ENCODE peak calls at places on chromosomes 7 and 10, in nine cellular contexts. One of them, this sample, is unnamed.

GRCh38 chr7:137007001-137007725 is 138.7 kb downstream of the CHRM2 start:
- DNase-seq in skeletal muscle cell: no peak
- DNase-seq in adrenal gland: no peak
- DNase-seq in AG04450: no peak
- DNase-seq in CD8-positive, alpha-beta T cell: no peak
- DNase-seq in brain microvascular endothelial cell: peak; percentile 21
- DNase-seq in suprapubic skin: no peak
- DNase-seq in foreskin fibroblast: no peak
- DNase-seq in GM12865: no peak
- DNase-seq in this sample: peak; percentile 10

GRCh38 chr10:35498693-35499092 is 106.4 kb upstream of the GJD4 start:
- DNase-seq in skeletal muscle cell: no peak
- DNase-seq in adrenal gland: no peak
- DNase-seq in AG04450: no peak
- DNase-seq in CD8-positive, alpha-beta T cell: no peak
- DNase-seq in brain microvascular endothelial cell: no peak
- DNase-seq in suprapubic skin: no peak
- DNase-seq in foreskin fibroblast: no peak
- DNase-seq in GM12865: peak; percentile 16
- DNase-seq in this sample: no peak

GRCh38 chr10:48296699-48297098 is 9.8 kb upstream of the MAPK8 start:
- DNase-seq in skeletal muscle cell: no peak
- DNase-seq in adrenal gland: no peak
- DNase-seq in AG04450: no peak
- DNase-seq in CD8-positive, alpha-beta T cell: no peak
- DNase-seq in brain microvascular endothelial cell: no peak
- DNase-seq in suprapubic skin: no peak
- DNase-seq in foreskin fibroblast: no peak
- DNase-seq in GM12865: no peak
- DNase-seq in this sample: no peak

GRCh38 chr7:147296986-147297385 is 1180.4 kb downstream of the CNTNAP2 start:
- DNase-seq in skeletal muscle cell: no peak
- DNase-seq in adrenal gland: no peak
- DNase-seq in AG04450: no peak
- DNase-seq in CD8-positive, alpha-beta T cell: no peak
- DNase-seq in brain microvascular endothelial cell: no peak
- DNase-seq in suprapubic skin: no peak
- DNase-seq in foreskin fibroblast: no peak
- DNase-seq in GM12865: no peak
- DNase-seq in this sample: no peak

GRCh38 chr10:11026761-11027160 is 9.1 kb downstream of the CELF2 start:
- DNase-seq in skeletal muscle cell: no peak
- DNase-seq in adrenal gland: no peak
- DNase-seq in AG04450: no peak
- DNase-seq in CD8-positive, alpha-beta T cell: no peak
- DNase-seq in brain microvascular endothelial cell: no peak
- DNase-seq in suprapubic skin: no peak
- DNase-seq in foreskin fibroblast: no peak
- DNase-seq in GM12865: no peak
- DNase-seq in this sample: peak; percentile 57

GRCh38 chr7:119377-120163 is 72.8 kb upstream of the FAM20C start:
- DNase-seq in skeletal muscle cell: no peak
- DNase-seq in adrenal gland: no peak
- DNase-seq in AG04450: no peak
- DNase-seq in CD8-positive, alpha-beta T cell: no peak
- DNase-seq in brain microvascular endothelial cell: peak; percentile 18
- DNase-seq in suprapubic skin: no peak
- DNase-seq in foreskin fibroblast: peak; percentile 66
- DNase-seq in GM12865: no peak
- DNase-seq in this sample: no peak

GRCh38 chr7:132160525-132161230 is 415.6 kb downstream of the PLXNA4 start:
- DNase-seq in skeletal muscle cell: no peak
- DNase-seq in adrenal gland: no peak
- DNase-seq in AG04450: no peak
- DNase-seq in CD8-positive, alpha-beta T cell: no peak
- DNase-seq in brain microvascular endothelial cell: no peak
- DNase-seq in suprapubic skin: no peak
- DNase-seq in foreskin fibroblast: peak; percentile 70
- DNase-seq in GM12865: no peak
- DNase-seq in this sample: no peak

GRCh38 chr7:84256481-84256880 is 61.9 kb upstream of the SEMA3A start:
- DNase-seq in skeletal muscle cell: no peak
- DNase-seq in adrenal gland: no peak
- DNase-seq in AG04450: no peak
- DNase-seq in CD8-positive, alpha-beta T cell: no peak
- DNase-seq in brain microvascular endothelial cell: no peak
- DNase-seq in suprapubic skin: no peak
- DNase-seq in foreskin fibroblast: no peak
- DNase-seq in GM12865: no peak
- DNase-seq in this sample: no peak

GRCh38 chr7:8149222-8149621 is 112.7 kb downstream of the ICA1 start:
- DNase-seq in skeletal muscle cell: no peak
- DNase-seq in adrenal gland: no peak
- DNase-seq in AG04450: no peak
- DNase-seq in CD8-positive, alpha-beta T cell: no peak
- DNase-seq in brain microvascular endothelial cell: no peak
- DNase-seq in suprapubic skin: no peak
- DNase-seq in foreskin fibroblast: peak; percentile 58
- DNase-seq in GM12865: peak; percentile 79
- DNase-seq in this sample: no peak

GRCh38 chr7:155995183-155995612 is 182.9 kb upstream of the SHH start:
- DNase-seq in skeletal muscle cell: no peak
- DNase-seq in adrenal gland: no peak
- DNase-seq in AG04450: no peak
- DNase-seq in CD8-positive, alpha-beta T cell: no peak
- DNase-seq in brain microvascular endothelial cell: no peak
- DNase-seq in suprapubic skin: peak; percentile 33
- DNase-seq in foreskin fibroblast: no peak
- DNase-seq in GM12865: no peak
- DNase-seq in this sample: no peak

GRCh38 chr10:21500578-21500910 is 24.9 kb downstream of the SKIDA1 start:
- DNase-seq in skeletal muscle cell: no peak
- DNase-seq in adrenal gland: no peak
- DNase-seq in AG04450: no peak
- DNase-seq in CD8-positive, alpha-beta T cell: no peak
- DNase-seq in brain microvascular endothelial cell: no peak
- DNase-seq in suprapubic skin: no peak
- DNase-seq in foreskin fibroblast: no peak
- DNase-seq in GM12865: no peak
- DNase-seq in this sample: no peak

GRCh38 chr10:21498977-21499376 is 26.5 kb downstream of the SKIDA1 start:
- DNase-seq in skeletal muscle cell: no peak
- DNase-seq in adrenal gland: no peak
- DNase-seq in AG04450: no peak
- DNase-seq in CD8-positive, alpha-beta T cell: no peak
- DNase-seq in brain microvascular endothelial cell: no peak
- DNase-seq in suprapubic skin: no peak
- DNase-seq in foreskin fibroblast: no peak
- DNase-seq in GM12865: no peak
- DNase-seq in this sample: no peak

GRCh38 chr10:21499910-21500577 is 25.4 kb downstream of the SKIDA1 start:
- DNase-seq in skeletal muscle cell: no peak
- DNase-seq in adrenal gland: no peak
- DNase-seq in AG04450: no peak
- DNase-seq in CD8-positive, alpha-beta T cell: no peak
- DNase-seq in brain microvascular endothelial cell: no peak
- DNase-seq in suprapubic skin: no peak
- DNase-seq in foreskin fibroblast: no peak
- DNase-seq in GM12865: no peak
- DNase-seq in this sample: no peak

GRCh38 chr10:21498416-21498815 is 27.1 kb downstream of the SKIDA1 start:
- DNase-seq in skeletal muscle cell: no peak
- DNase-seq in adrenal gland: no peak
- DNase-seq in AG04450: no peak
- DNase-seq in CD8-positive, alpha-beta T cell: no peak
- DNase-seq in brain microvascular endothelial cell: no peak
- DNase-seq in suprapubic skin: no peak
- DNase-seq in foreskin fibroblast: no peak
- DNase-seq in GM12865: no peak
- DNase-seq in this sample: no peak

GRCh38 chr10:21499580-21499909 is 25.9 kb downstream of the SKIDA1 start:
- DNase-seq in skeletal muscle cell: no peak
- DNase-seq in adrenal gland: no peak
- DNase-seq in AG04450: no peak
- DNase-seq in CD8-positive, alpha-beta T cell: no peak
- DNase-seq in brain microvascular endothelial cell: no peak
- DNase-seq in suprapubic skin: no peak
- DNase-seq in foreskin fibroblast: no peak
- DNase-seq in GM12865: no peak
- DNase-seq in this sample: no peak
- H3K4me3 ChIP-seq in skeletal muscle cell: no peak overlapping the region
- H3K4me3 ChIP-seq in adrenal gland: no peak overlapping the region
- H3K4me3 ChIP-seq in AG04450: no peak overlapping the region
- H3K4me3 ChIP-seq in CD8-positive, alpha-beta T cell: no peak overlapping the region
- H3K4me3 ChIP-seq in brain microvascular endothelial cell: peak overlapping the region; percentile 44
- H3K4me3 ChIP-seq in suprapubic skin: peak overlapping the region; percentile 36
- H3K4me3 ChIP-seq in foreskin fibroblast: no peak overlapping the region
- H3K4me3 ChIP-seq in GM12865: no peak overlapping the region
- H3K4me3 ChIP-seq in this sample: no peak overlapping the region

GRCh38 chr10:7667262-7668141 is 736 bp upstream of the ITIH5 start:
- DNase-seq in skeletal muscle cell: no peak
- DNase-seq in adrenal gland: no peak
- DNase-seq in AG04450: no peak
- DNase-seq in CD8-positive, alpha-beta T cell: no peak
- DNase-seq in brain microvascular endothelial cell: no peak
- DNase-seq in suprapubic skin: peak; percentile 62
- DNase-seq in foreskin fibroblast: no peak
- DNase-seq in GM12865: no peak
- DNase-seq in this sample: no peak
- H3K4me3 ChIP-seq in skeletal muscle cell: no peak overlapping the region
- H3K4me3 ChIP-seq in adrenal gland: no peak overlapping the region
- H3K4me3 ChIP-seq in AG04450: no peak overlapping the region
- H3K4me3 ChIP-seq in CD8-positive, alpha-beta T cell: peak overlapping the region; percentile 5
- H3K4me3 ChIP-seq in brain microvascular endothelial cell: no peak overlapping the region
- H3K4me3 ChIP-seq in suprapubic skin: peak overlapping the region; percentile 58
- H3K4me3 ChIP-seq in foreskin fibroblast: no peak overlapping the region
- H3K4me3 ChIP-seq in GM12865: no peak overlapping the region
- H3K4me3 ChIP-seq in this sample: no peak overlapping the region

GRCh38 chr10:97631098-97631497 is 2.2 kb downstream of the MORN4 start:
- DNase-seq in skeletal muscle cell: no peak
- DNase-seq in adrenal gland: no peak
- DNase-seq in AG04450: peak; percentile 47
- DNase-seq in CD8-positive, alpha-beta T cell: no peak
- DNase-seq in brain microvascular endothelial cell: no peak
- DNase-seq in suprapubic skin: no peak
- DNase-seq in foreskin fibroblast: peak; percentile 55
- DNase-seq in GM12865: no peak
- DNase-seq in this sample: no peak

GRCh38 chr10:97629289-97629688 is 4.0 kb downstream of the MORN4 start:
- DNase-seq in skeletal muscle cell: no peak
- DNase-seq in adrenal gland: no peak
- DNase-seq in AG04450: no peak
- DNase-seq in CD8-positive, alpha-beta T cell: no peak
- DNase-seq in brain microvascular endothelial cell: no peak
- DNase-seq in suprapubic skin: no peak
- DNase-seq in foreskin fibroblast: no peak
- DNase-seq in GM12865: no peak
- DNase-seq in this sample: no peak

GRCh38 chr10:97635577-97635976 is 2.3 kb upstream of the MORN4 start:
- DNase-seq in skeletal muscle cell: no peak
- DNase-seq in adrenal gland: no peak
- DNase-seq in AG04450: no peak
- DNase-seq in CD8-positive, alpha-beta T cell: no peak
- DNase-seq in brain microvascular endothelial cell: no peak
- DNase-seq in suprapubic skin: no peak
- DNase-seq in foreskin fibroblast: no peak
- DNase-seq in GM12865: no peak
- DNase-seq in this sample: no peak

GRCh38 chr10:97633921-97634320 is 621 bp upstream of the MORN4 start:
- DNase-seq in skeletal muscle cell: no peak
- DNase-seq in adrenal gland: no peak
- DNase-seq in AG04450: no peak
- DNase-seq in CD8-positive, alpha-beta T cell: no peak
- DNase-seq in brain microvascular endothelial cell: no peak
- DNase-seq in suprapubic skin: no peak
- DNase-seq in foreskin fibroblast: peak; percentile 25
- DNase-seq in GM12865: no peak
- DNase-seq in this sample: peak; percentile 18

GRCh38 chr10:97632949-97633884 is at the start of gene MORN4:
- DNase-seq in skeletal muscle cell: peak; percentile 57
- DNase-seq in adrenal gland: peak; percentile 94
- DNase-seq in AG04450: peak; percentile 69
- DNase-seq in CD8-positive, alpha-beta T cell: peak; percentile 82
- DNase-seq in brain microvascular endothelial cell: peak; percentile 89
- DNase-seq in suprapubic skin: peak; percentile 97
- DNase-seq in foreskin fibroblast: peak; percentile 97
- DNase-seq in GM12865: peak; percentile 93
- DNase-seq in this sample: peak; percentile 92
- H3K4me3 ChIP-seq in skeletal muscle cell: peak within 1 kb of the TSS; percentile 90
- H3K4me3 ChIP-seq in adrenal gland: peak within 1 kb of the TSS; percentile 82
- H3K4me3 ChIP-seq in AG04450: peak within 1 kb of the TSS; percentile 91
- H3K4me3 ChIP-seq in CD8-positive, alpha-beta T cell: peak within 1 kb of the TSS; percentile 77
- H3K4me3 ChIP-seq in brain microvascular endothelial cell: peak within 1 kb of the TSS; percentile 93
- H3K4me3 ChIP-seq in suprapubic skin: peak within 1 kb of the TSS; percentile 85
- H3K4me3 ChIP-seq in foreskin fibroblast: peak within 1 kb of the TSS; percentile 92
- H3K4me3 ChIP-seq in GM12865: peak within 1 kb of the TSS; percentile 91
- H3K4me3 ChIP-seq in this sample: peak within 1 kb of the TSS; percentile 91

DNA sequence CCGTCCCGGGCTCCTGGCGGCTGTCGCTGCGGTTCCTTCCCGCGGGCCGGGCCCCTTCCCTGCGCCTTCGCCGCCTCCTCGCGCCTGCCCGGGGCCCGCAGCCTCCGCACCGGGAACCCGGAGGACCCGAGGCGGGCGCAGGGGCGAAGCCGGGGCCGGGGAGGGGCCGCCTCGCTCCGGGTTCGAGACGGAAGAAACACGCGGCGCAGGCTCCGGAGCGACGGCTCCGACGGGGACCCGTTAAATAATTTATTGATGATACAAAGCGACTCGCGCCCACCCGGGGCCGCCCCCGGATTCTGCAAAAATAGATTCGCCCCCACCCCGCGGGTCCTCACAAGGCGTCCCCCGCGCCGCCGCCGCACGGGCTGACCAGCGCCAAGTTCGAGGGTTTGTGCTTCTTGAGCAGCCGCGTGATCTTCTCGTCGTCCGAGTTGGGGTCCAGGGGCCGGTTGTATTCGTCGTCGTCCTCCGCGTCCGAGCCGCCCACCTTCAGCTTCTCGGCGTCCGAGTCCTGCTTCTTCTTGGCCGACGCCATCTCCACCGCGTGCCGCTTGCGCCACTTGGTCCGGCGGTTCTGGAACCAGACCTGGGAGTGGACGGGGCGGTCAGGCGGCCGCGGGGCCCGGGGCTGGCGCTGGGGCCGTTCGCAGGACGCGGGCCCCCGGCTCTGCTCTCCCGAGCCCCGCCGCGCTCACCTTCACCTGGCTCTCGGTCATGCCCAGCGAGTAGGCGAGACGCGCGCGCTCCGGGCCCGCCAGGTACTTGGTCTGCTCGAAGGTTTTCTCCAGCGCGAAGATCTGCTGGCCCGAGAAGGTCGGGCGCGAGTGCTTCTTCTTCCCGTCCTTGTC is 1.1 kb downstream of the NKX6-2 start:
- DNase-seq in skeletal muscle cell: no peak
- DNase-seq in adrenal gland: no peak
- DNase-seq in AG04450: no peak
- DNase-seq in CD8-positive, alpha-beta T cell: no peak
- DNase-seq in brain microvascular endothelial cell: no peak
- DNase-seq in suprapubic skin: no peak
- DNase-seq in foreskin fibroblast: peak; percentile 45
- DNase-seq in GM12865: no peak
- DNase-seq in this sample: no peak
- H3K4me3 ChIP-seq in skeletal muscle cell: no peak overlapping the region
- H3K4me3 ChIP-seq in adrenal gland: no peak overlapping the region
- H3K4me3 ChIP-seq in AG04450: no peak overlapping the region
- H3K4me3 ChIP-seq in CD8-positive, alpha-beta T cell: no peak overlapping the region
- H3K4me3 ChIP-seq in brain microvascular endothelial cell: no peak overlapping the region
- H3K4me3 ChIP-seq in suprapubic skin: peak overlapping the region; percentile 33
- H3K4me3 ChIP-seq in foreskin fibroblast: no peak overlapping the region
- H3K4me3 ChIP-seq in GM12865: no peak overlapping the region
- H3K4me3 ChIP-seq in this sample: no peak overlapping the region

GRCh38 chr10:103555712-103556111 is 62.2 kb downstream of the NEURL1 start:
- DNase-seq in skeletal muscle cell: no peak
- DNase-seq in adrenal gland: no peak
- DNase-seq in AG04450: no peak
- DNase-seq in CD8-positive, alpha-beta T cell: no peak
- DNase-seq in brain microvascular endothelial cell: no peak
- DNase-seq in suprapubic skin: no peak
- DNase-seq in foreskin fibroblast: no peak
- DNase-seq in GM12865: no peak
- DNase-seq in this sample: no peak
- H3K4me3 ChIP-seq in skeletal muscle cell: no peak overlapping the region
- H3K4me3 ChIP-seq in adrenal gland: no peak overlapping the region
- H3K4me3 ChIP-seq in AG04450: peak overlapping the region; percentile 51
- H3K4me3 ChIP-seq in CD8-positive, alpha-beta T cell: no peak overlapping the region
- H3K4me3 ChIP-seq in brain microvascular endothelial cell: no peak overlapping the region
- H3K4me3 ChIP-seq in suprapubic skin: peak overlapping the region; percentile 49
- H3K4me3 ChIP-seq in foreskin fibroblast: peak overlapping the region; percentile 31
- H3K4me3 ChIP-seq in GM12865: no peak overlapping the region
- H3K4me3 ChIP-seq in this sample: no peak overlapping the region

This sample was measured in fibroblast of pulmonary artery.